ENCODE peak calls at places on chromosomes 6 and 20, in eight cellular contexts. One of them, this sample, is unnamed.

GRCh38 chr6:116369540-116370327 is 1.0 kb upstream of the DSE start:
- DNase-seq in MCF 10A: no peak
- DNase-seq in neural crest cell: no peak
- DNase-seq in PC-3: no peak
- DNase-seq in lower leg skin: no peak
- DNase-seq in stimulated activated CD4-positive, alpha-beta T cell treated with anti-CD3 and anti-CD28 coated beads, Interleukin-2, amount 100 ng/mL, for 48 hours: no peak
- DNase-seq in EL: no peak
- DNase-seq in iris pigment epithelial cell: peak; percentile 26
- DNase-seq in this sample: no peak

GRCh38 chr6:111329882-111330633 is 153.0 kb downstream of the REV3L start:
- DNase-seq in MCF 10A: no peak
- DNase-seq in PC-3: no peak
- DNase-seq in stimulated activated CD4-positive, alpha-beta T cell treated with anti-CD3 and anti-CD28 coated beads, Interleukin-2, amount 100 ng/mL, for 48 hours: no peak
- DNase-seq in lower leg skin: no peak
- DNase-seq in neural crest cell: no peak
- DNase-seq in EL: no peak
- DNase-seq in iris pigment epithelial cell: no peak
- DNase-seq in this sample: no peak

GRCh38 chr6:2450546-2450945 is 205.1 kb upstream of the GMDS start:
- DNase-seq in stimulated activated CD4-positive, alpha-beta T cell treated with anti-CD3 and anti-CD28 coated beads, Interleukin-2, amount 100 ng/mL, for 48 hours: no peak
- DNase-seq in iris pigment epithelial cell: peak; percentile 7
- DNase-seq in neural crest cell: no peak
- DNase-seq in lower leg skin: no peak
- DNase-seq in PC-3: peak; percentile 33
- DNase-seq in MCF 10A: peak; percentile 58
- DNase-seq in EL: peak; percentile 13
- DNase-seq in this sample: peak; percentile 95

GRCh38 chr20:11894072-11894471 is 23.6 kb upstream of the BTBD3 start:
- DNase-seq in PC-3: peak; percentile 79
- DNase-seq in iris pigment epithelial cell: no peak
- DNase-seq in EL: no peak
- DNase-seq in neural crest cell: no peak
- DNase-seq in lower leg skin: no peak
- DNase-seq in stimulated activated CD4-positive, alpha-beta T cell treated with anti-CD3 and anti-CD28 coated beads, Interleukin-2, amount 100 ng/mL, for 48 hours: no peak
- DNase-seq in MCF 10A: peak; percentile 27
- DNase-seq in this sample: no peak

GRCh38 chr6:47277702-47278101 is 32.0 kb downstream of the TNFRSF21 start:
- DNase-seq in EL: no peak
- DNase-seq in MCF 10A: no peak
- DNase-seq in stimulated activated CD4-positive, alpha-beta T cell treated with anti-CD3 and anti-CD28 coated beads, Interleukin-2, amount 100 ng/mL, for 48 hours: no peak
- DNase-seq in iris pigment epithelial cell: no peak
- DNase-seq in neural crest cell: no peak
- DNase-seq in lower leg skin: no peak
- DNase-seq in PC-3: no peak
- DNase-seq in this sample: no peak

GRCh38 chr6:4661391-4661790 is 114.8 kb upstream of the CDYL start:
- DNase-seq in lower leg skin: peak; percentile 72
- DNase-seq in PC-3: no peak
- DNase-seq in EL: no peak
- DNase-seq in stimulated activated CD4-positive, alpha-beta T cell treated with anti-CD3 and anti-CD28 coated beads, Interleukin-2, amount 100 ng/mL, for 48 hours: no peak
- DNase-seq in MCF 10A: no peak
- DNase-seq in iris pigment epithelial cell: no peak
- DNase-seq in neural crest cell: no peak
- DNase-seq in this sample: no peak

GRCh38 chr6:30725713-30726505 is 5.8 kb downstream of the TUBB start:
- DNase-seq in MCF 10A: no peak
- DNase-seq in PC-3: peak; percentile 61
- DNase-seq in neural crest cell: no peak
- DNase-seq in iris pigment epithelial cell: peak; percentile 50
- DNase-seq in stimulated activated CD4-positive, alpha-beta T cell treated with anti-CD3 and anti-CD28 coated beads, Interleukin-2, amount 100 ng/mL, for 48 hours: no peak
- DNase-seq in lower leg skin: no peak
- DNase-seq in EL: peak; percentile 74
- DNase-seq in this sample: no peak

GRCh38 chr6:131125431-131125830 is 9.8 kb upstream of the AKAP7 start:
- DNase-seq in PC-3: peak; percentile 37
- DNase-seq in lower leg skin: no peak
- DNase-seq in EL: peak; percentile 74
- DNase-seq in MCF 10A: no peak
- DNase-seq in iris pigment epithelial cell: peak; percentile 30
- DNase-seq in neural crest cell: no peak
- DNase-seq in stimulated activated CD4-positive, alpha-beta T cell treated with anti-CD3 and anti-CD28 coated beads, Interleukin-2, amount 100 ng/mL, for 48 hours: no peak
- DNase-seq in this sample: no peak

GRCh38 chr6:26304213-26305096 is 60.5 kb upstream of the BTN3A2 start:
- DNase-seq in stimulated activated CD4-positive, alpha-beta T cell treated with anti-CD3 and anti-CD28 coated beads, Interleukin-2, amount 100 ng/mL, for 48 hours: no peak
- DNase-seq in lower leg skin: no peak
- DNase-seq in EL: peak; percentile 72
- DNase-seq in neural crest cell: no peak
- DNase-seq in PC-3: no peak
- DNase-seq in iris pigment epithelial cell: peak; percentile 70
- DNase-seq in MCF 10A: peak; percentile 57
- DNase-seq in this sample: no peak

GRCh38 chr6:150179030-150179429 is 36.2 kb downstream of the PPP1R14C start:
- DNase-seq in MCF 10A: no peak
- DNase-seq in stimulated activated CD4-positive, alpha-beta T cell treated with anti-CD3 and anti-CD28 coated beads, Interleukin-2, amount 100 ng/mL, for 48 hours: no peak
- DNase-seq in lower leg skin: no peak
- DNase-seq in PC-3: no peak
- DNase-seq in iris pigment epithelial cell: no peak
- DNase-seq in neural crest cell: no peak
- DNase-seq in EL: no peak
- DNase-seq in this sample: no peak

GRCh38 chr20:33444797-33445560 is 1.4 kb upstream of the SNTA1 start:
- DNase-seq in stimulated activated CD4-positive, alpha-beta T cell treated with anti-CD3 and anti-CD28 coated beads, Interleukin-2, amount 100 ng/mL, for 48 hours: peak; percentile 17
- DNase-seq in iris pigment epithelial cell: no peak
- DNase-seq in PC-3: peak; percentile 48
- DNase-seq in lower leg skin: no peak
- DNase-seq in MCF 10A: peak; percentile 56
- DNase-seq in neural crest cell: no peak
- DNase-seq in EL: no peak
- DNase-seq in this sample: no peak

GRCh38 chr20:59526242-59527225 is 77.8 kb upstream of the PHACTR3 start:
- DNase-seq in MCF 10A: no peak
- DNase-seq in neural crest cell: no peak
- DNase-seq in lower leg skin: no peak
- DNase-seq in iris pigment epithelial cell: peak; percentile 8
- DNase-seq in PC-3: peak; percentile 12
- DNase-seq in stimulated activated CD4-positive, alpha-beta T cell treated with anti-CD3 and anti-CD28 coated beads, Interleukin-2, amount 100 ng/mL, for 48 hours: no peak
- DNase-seq in EL: no peak
- DNase-seq in this sample: no peak

GRCh38 chr20:62888910-62889309 is 27.3 kb upstream of the TCFL5 start:
- DNase-seq in EL: no peak
- DNase-seq in MCF 10A: no peak
- DNase-seq in iris pigment epithelial cell: no peak
- DNase-seq in stimulated activated CD4-positive, alpha-beta T cell treated with anti-CD3 and anti-CD28 coated beads, Interleukin-2, amount 100 ng/mL, for 48 hours: no peak
- DNase-seq in neural crest cell: no peak
- DNase-seq in PC-3: no peak
- DNase-seq in lower leg skin: no peak
- DNase-seq in this sample: no peak

GRCh38 chr20:29430531-29430930 is 1826.9 kb upstream of the DEFB115 start:
- DNase-seq in neural crest cell: no peak
- DNase-seq in PC-3: no peak
- DNase-seq in MCF 10A: no peak
- DNase-seq in lower leg skin: no peak
- DNase-seq in stimulated activated CD4-positive, alpha-beta T cell treated with anti-CD3 and anti-CD28 coated beads, Interleukin-2, amount 100 ng/mL, for 48 hours: no peak
- DNase-seq in iris pigment epithelial cell: no peak
- DNase-seq in EL: no peak
- DNase-seq in this sample: no peak

GRCh38 chr6:139944131-139944530 is 569.7 kb upstream of the CITED2 start:
- DNase-seq in stimulated activated CD4-positive, alpha-beta T cell treated with anti-CD3 and anti-CD28 coated beads, Interleukin-2, amount 100 ng/mL, for 48 hours: no peak
- DNase-seq in MCF 10A: no peak
- DNase-seq in lower leg skin: no peak
- DNase-seq in PC-3: no peak
- DNase-seq in EL: peak; percentile 7
- DNase-seq in neural crest cell: no peak
- DNase-seq in iris pigment epithelial cell: no peak
- DNase-seq in this sample: no peak

GRCh38 chr20:54173653-54174451 is at the start of gene CYP24A1:
- DNase-seq in MCF 10A: peak; percentile 41
- DNase-seq in iris pigment epithelial cell: no peak
- DNase-seq in lower leg skin: no peak
- DNase-seq in stimulated activated CD4-positive, alpha-beta T cell treated with anti-CD3 and anti-CD28 coated beads, Interleukin-2, amount 100 ng/mL, for 48 hours: no peak
- DNase-seq in PC-3: peak; percentile 39
- DNase-seq in neural crest cell: no peak
- DNase-seq in EL: peak; percentile 13
- DNase-seq in this sample: no peak

GRCh38 chr20:17473662-17474061 is 57.5 kb downstream of the BFSP1 start:
- DNase-seq in MCF 10A: no peak
- DNase-seq in PC-3: no peak
- DNase-seq in EL: no peak
- DNase-seq in stimulated activated CD4-positive, alpha-beta T cell treated with anti-CD3 and anti-CD28 coated beads, Interleukin-2, amount 100 ng/mL, for 48 hours: no peak
- DNase-seq in neural crest cell: no peak
- DNase-seq in iris pigment epithelial cell: no peak
- DNase-seq in lower leg skin: no peak
- DNase-seq in this sample: no peak

GRCh38 chr6:157436200-157436943 is 55.4 kb downstream of the ZDHHC14 start:
- DNase-seq in lower leg skin: no peak
- DNase-seq in EL: no peak
- DNase-seq in MCF 10A: no peak
- DNase-seq in neural crest cell: no peak
- DNase-seq in PC-3: no peak
- DNase-seq in iris pigment epithelial cell: no peak
- DNase-seq in stimulated activated CD4-positive, alpha-beta T cell treated with anti-CD3 and anti-CD28 coated beads, Interleukin-2, amount 100 ng/mL, for 48 hours: no peak
- DNase-seq in this sample: no peak

GRCh38 chr6:129565331-129565730 is 144.6 kb downstream of the ARHGAP18 start:
- DNase-seq in PC-3: no peak
- DNase-seq in stimulated activated CD4-positive, alpha-beta T cell treated with anti-CD3 and anti-CD28 coated beads, Interleukin-2, amount 100 ng/mL, for 48 hours: no peak
- DNase-seq in iris pigment epithelial cell: no peak
- DNase-seq in EL: no peak
- DNase-seq in lower leg skin: no peak
- DNase-seq in MCF 10A: no peak
- DNase-seq in neural crest cell: no peak
- DNase-seq in this sample: no peak

GRCh38 chr6:105402981-105403935 is at the start of gene PREP:
- DNase-seq in stimulated activated CD4-positive, alpha-beta T cell treated with anti-CD3 and anti-CD28 coated beads, Interleukin-2, amount 100 ng/mL, for 48 hours: peak; percentile 72
- DNase-seq in lower leg skin: peak; percentile 95
- DNase-seq in iris pigment epithelial cell: peak; percentile 91
- DNase-seq in EL: peak; percentile 90
- DNase-seq in neural crest cell: peak; percentile 68
- DNase-seq in MCF 10A: peak; percentile 85
- DNase-seq in PC-3: peak; percentile 76
- DNase-seq in this sample: peak; percentile 60

GRCh38 chr6:105608711-105609374 is 206.0 kb upstream of the PREP start:
- DNase-seq in MCF 10A: peak; percentile 63
- DNase-seq in PC-3: peak; percentile 84
- DNase-seq in EL: peak; percentile 99
- DNase-seq in neural crest cell: no peak
- DNase-seq in stimulated activated CD4-positive, alpha-beta T cell treated with anti-CD3 and anti-CD28 coated beads, Interleukin-2, amount 100 ng/mL, for 48 hours: no peak
- DNase-seq in lower leg skin: no peak
- DNase-seq in iris pigment epithelial cell: peak; percentile 95
- DNase-seq in this sample: no peak

GRCh38 chr6:158231551-158232444 is 63.6 kb downstream of the GTF2H5 start:
- DNase-seq in lower leg skin: peak; percentile 93
- DNase-seq in stimulated activated CD4-positive, alpha-beta T cell treated with anti-CD3 and anti-CD28 coated beads, Interleukin-2, amount 100 ng/mL, for 48 hours: peak; percentile 60
- DNase-seq in iris pigment epithelial cell: peak; percentile 59
- DNase-seq in EL: peak; percentile 77
- DNase-seq in MCF 10A: peak; percentile 55
- DNase-seq in neural crest cell: peak; percentile 67
- DNase-seq in PC-3: peak; percentile 60
- DNase-seq in this sample: no peak

GRCh38 chr6:135851442-135852271 is at the start of gene PDE7B:
- DNase-seq in iris pigment epithelial cell: peak; percentile 99
- DNase-seq in PC-3: peak; percentile 71
- DNase-seq in neural crest cell: peak; percentile 28
- DNase-seq in stimulated activated CD4-positive, alpha-beta T cell treated with anti-CD3 and anti-CD28 coated beads, Interleukin-2, amount 100 ng/mL, for 48 hours: peak; percentile 9
- DNase-seq in lower leg skin: peak; percentile 95
- DNase-seq in EL: peak; percentile 98
- DNase-seq in MCF 10A: peak; percentile 95
- DNase-seq in this sample: peak; percentile 31

GRCh38 chr6:169950558-169950957 is 199.1 kb downstream of the ERMARD start:
- DNase-seq in stimulated activated CD4-positive, alpha-beta T cell treated with anti-CD3 and anti-CD28 coated beads, Interleukin-2, amount 100 ng/mL, for 48 hours: no peak
- DNase-seq in PC-3: peak; percentile 38
- DNase-seq in MCF 10A: peak; percentile 45
- DNase-seq in lower leg skin: no peak
- DNase-seq in iris pigment epithelial cell: no peak
- DNase-seq in neural crest cell: no peak
- DNase-seq in EL: peak; percentile 4
- DNase-seq in this sample: no peak

GRCh38 chr6:51854347-51854746 is 233.1 kb downstream of the PKHD1 start:
- DNase-seq in iris pigment epithelial cell: no peak
- DNase-seq in stimulated activated CD4-positive, alpha-beta T cell treated with anti-CD3 and anti-CD28 coated beads, Interleukin-2, amount 100 ng/mL, for 48 hours: no peak
- DNase-seq in MCF 10A: no peak
- DNase-seq in EL: no peak
- DNase-seq in neural crest cell: no peak
- DNase-seq in lower leg skin: no peak
- DNase-seq in PC-3: no peak
- DNase-seq in this sample: no peak

GRCh38 chr6:1442929-1443328 is 53.6 kb downstream of the FOXF2 start:
- DNase-seq in iris pigment epithelial cell: no peak
- DNase-seq in EL: no peak
- DNase-seq in stimulated activated CD4-positive, alpha-beta T cell treated with anti-CD3 and anti-CD28 coated beads, Interleukin-2, amount 100 ng/mL, for 48 hours: no peak
- DNase-seq in neural crest cell: no peak
- DNase-seq in PC-3: no peak
- DNase-seq in lower leg skin: no peak
- DNase-seq in MCF 10A: no peak
- DNase-seq in this sample: no peak

GRCh38 chr6:30763155-30763617 is 18.8 kb upstream of the IER3 start:
- DNase-seq in MCF 10A: no peak
- DNase-seq in neural crest cell: no peak
- DNase-seq in lower leg skin: no peak
- DNase-seq in iris pigment epithelial cell: no peak
- DNase-seq in PC-3: no peak
- DNase-seq in EL: no peak
- DNase-seq in stimulated activated CD4-positive, alpha-beta T cell treated with anti-CD3 and anti-CD28 coated beads, Interleukin-2, amount 100 ng/mL, for 48 hours: no peak
- DNase-seq in this sample: no peak

GRCh38 chr20:35387334-35387733 is 24.4 kb downstream of the UQCC1 start:
- DNase-seq in neural crest cell: no peak
- DNase-seq in stimulated activated CD4-positive, alpha-beta T cell treated with anti-CD3 and anti-CD28 coated beads, Interleukin-2, amount 100 ng/mL, for 48 hours: no peak
- DNase-seq in lower leg skin: no peak
- DNase-seq in PC-3: peak; percentile 72
- DNase-seq in EL: peak; percentile 79
- DNase-seq in MCF 10A: peak; percentile 83
- DNase-seq in iris pigment epithelial cell: peak; percentile 73
- DNase-seq in this sample: no peak

GRCh38 chr20:51410586-51411325 is 131.8 kb downstream of the NFATC2 start:
- DNase-seq in iris pigment epithelial cell: no peak
- DNase-seq in neural crest cell: no peak
- DNase-seq in stimulated activated CD4-positive, alpha-beta T cell treated with anti-CD3 and anti-CD28 coated beads, Interleukin-2, amount 100 ng/mL, for 48 hours: no peak
- DNase-seq in lower leg skin: no peak
- DNase-seq in MCF 10A: no peak
- DNase-seq in PC-3: no peak
- DNase-seq in EL: no peak
- DNase-seq in this sample: no peak

GRCh38 chr6:7045331-7045730 is 62.4 kb upstream of the RREB1 start:
- DNase-seq in lower leg skin: no peak
- DNase-seq in PC-3: no peak
- DNase-seq in neural crest cell: no peak
- DNase-seq in EL: no peak
- DNase-seq in stimulated activated CD4-positive, alpha-beta T cell treated with anti-CD3 and anti-CD28 coated beads, Interleukin-2, amount 100 ng/mL, for 48 hours: no peak
- DNase-seq in iris pigment epithelial cell: no peak
- DNase-seq in MCF 10A: no peak
- DNase-seq in this sample: no peak

This sample was measured in NCI-H2029 treated with DMSO at 0.1 percent for 48 hours.